ENCODE peak calls at places on chromosomes 13 and 19, in nine cellular contexts. M is adrenal gland, W is left ventricle myocardium inferior, S is tibial artery, F is sigmoid colon, D is thoracic aorta, O is body of pancreas, B is upper lobe of right lung, J is Peyer's patch. I is an unnamed sample. For H3K4me1, the result is how much of the 10 kb centered on the place peaks cover.

GRCh38 chr13:44899967-44900366 is 89.3 kb downstream of the NUFIP1 start:
- DNase-seq in F (no peak), M (no peak), O (no peak), D (no peak), B (no peak), J (no peak), W (no peak), S (no peak), I (no peak)

GRCh38 chr19:52941941-52942370 is 18.7 kb upstream of the ZNF888 start:
- DNase-seq in F (peak), M (peak), O (peak), S (peak), B (peak), D (no peak), J (peak), W (peak), I (no peak)

GRCh38 chr13:101209206-101209893 is 207.0 kb downstream of the NALCN start:
- DNase-seq in D (no peak), B (no peak), S (no peak), F (no peak), J (no peak), W (no peak), O (no peak), M (no peak), I (no peak)

GRCh38 chr19:29586401-29586800 is 19.7 kb upstream of the POP4 start:
- DNase-seq in J (no peak), M (no peak), O (no peak), S (no peak), B (no peak), W (no peak), D (no peak), F (no peak), I (no peak)

GRCh38 chr13:106570354-106570822 is 2.5 kb upstream of the ARGLU1 start:
- DNase-seq in W (peak), F (peak), B (peak), D (peak), S (peak), M (peak), J (peak), O (peak), I (no peak)

GRCh38 chr19:34237939-34238338 is 16.4 kb upstream of the GARRE1 start:
- DNase-seq in S (no peak), J (no peak), B (no peak), F (no peak), W (no peak), M (no peak), O (no peak), D (no peak), I (no peak)

GRCh38 chr13:47672982-47673670 is 327.9 kb downstream of the SUCLA2 start:
- DNase-seq in J (no peak), S (no peak), M (no peak), D (no peak), O (no peak), F (no peak), B (no peak), W (no peak), I (no peak)

GRCh38 chr19:31274266-31274963 is 74.8 kb downstream of the TSHZ3 start:
- DNase-seq in W (no peak), M (no peak), D (no peak), S (no peak), F (peak), J (peak), B (peak), O (no peak), I (no peak)

GRCh38 chr19:9498183-9498902 is at the start of gene ZNF560:
- DNase-seq in F (no peak), S (no peak), W (no peak), M (no peak), O (no peak), B (no peak), J (no peak), D (no peak), I (peak)

GRCh38 chr13:95156208-95156607 is 145.0 kb downstream of the ABCC4 start:
- DNase-seq in F (no peak), S (no peak), W (no peak), D (no peak), M (no peak), O (no peak), B (no peak), J (no peak), I (no peak)

DNA sequence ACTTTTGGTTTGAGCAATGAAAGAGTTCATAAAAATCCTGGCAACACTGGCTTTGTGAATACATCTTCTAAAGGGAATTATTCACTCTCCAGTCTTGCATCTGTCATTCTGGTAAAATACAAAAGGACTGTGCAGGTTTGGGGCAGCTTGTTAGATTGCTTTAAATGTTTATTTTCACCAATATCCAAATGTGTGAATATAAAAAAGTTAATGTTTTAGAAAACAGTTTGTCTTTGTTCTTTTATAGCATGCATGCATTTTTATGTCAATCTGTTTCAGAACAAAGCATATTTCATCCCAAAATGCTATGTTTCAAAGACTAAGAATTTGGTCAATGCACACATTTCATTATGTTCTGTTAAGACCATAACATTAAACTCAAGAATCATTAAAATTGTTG is 1145.4 kb downstream of the OLFM4 start:
- DNase-seq in M (no peak), J (no peak), B (no peak), F (no peak), S (no peak), D (no peak), W (no peak), O (no peak), I (no peak)
- H3K4me1 ChIP-seq in M (under half), J (under half), B (under half), F (under half), S (under half), D (under half), W (under half), O (under half), I (under half)

DNA sequence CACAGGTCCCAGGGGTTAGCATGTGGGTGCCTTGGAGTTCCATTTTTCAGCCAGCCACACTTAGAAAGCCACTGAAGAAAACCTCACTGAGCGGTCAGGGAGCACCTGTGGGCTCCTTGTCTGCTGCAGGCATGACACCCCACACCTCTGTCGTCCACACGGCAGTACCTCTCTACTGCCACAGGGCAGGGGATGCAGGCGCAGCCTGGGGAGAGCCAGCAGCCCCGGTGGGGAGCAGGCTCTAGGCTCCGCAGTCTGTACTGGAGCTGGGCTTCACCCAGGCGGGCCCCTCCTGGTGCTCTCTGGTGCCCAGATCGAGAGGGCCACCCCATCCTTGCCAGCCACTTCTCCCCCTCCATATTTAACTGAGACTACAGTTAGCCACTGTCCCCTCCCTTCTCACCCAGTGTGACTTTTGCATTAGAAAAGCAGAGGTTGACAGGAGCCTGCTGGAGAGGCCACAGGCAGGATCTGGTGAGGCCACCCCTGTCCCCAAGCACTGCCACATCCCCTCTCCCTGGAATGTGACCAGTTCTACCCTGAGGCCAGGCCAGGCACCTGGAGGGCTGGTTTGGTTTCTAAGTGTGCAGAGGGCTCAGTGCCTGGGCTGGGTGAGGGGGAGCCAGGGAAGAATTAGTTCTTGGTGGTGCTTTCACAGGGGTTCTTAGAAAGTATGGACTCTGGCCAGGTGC is 104.4 kb downstream of the KDM4B start:
- DNase-seq in S (no peak), M (no peak), B (no peak), O (no peak), W (no peak), D (no peak), F (no peak), J (no peak), I (no peak)
- H3K4me1 ChIP-seq in S (under half), M (under half), B (under half), O (under half), W (under half), D (under half), F (under half), J (under half), I (under half)

GRCh38 chr13:110624766-110625756 is 9.7 kb downstream of the NAXD start:
- DNase-seq in F (no peak), M (no peak), S (no peak), B (no peak), J (no peak), O (no peak), W (no peak), D (no peak), I (no peak)

GRCh38 chr13:110625771-110626321 is 10.5 kb downstream of the NAXD start:
- DNase-seq in M (no peak), D (no peak), B (no peak), O (no peak), S (no peak), F (no peak), J (peak), W (no peak), I (no peak)

GRCh38 chr13:110627351-110627750 is 12.0 kb downstream of the NAXD start:
- DNase-seq in M (no peak), S (no peak), B (no peak), F (no peak), W (no peak), O (no peak), D (no peak), J (no peak), I (no peak)

GRCh38 chr13:110627761-110628476 is 12.6 kb downstream of the NAXD start:
- DNase-seq in W (no peak), S (no peak), F (no peak), M (no peak), B (no peak), J (no peak), O (no peak), D (no peak), I (no peak)

GRCh38 chr13:110626510-110626909 is 11.2 kb downstream of the NAXD start:
- DNase-seq in O (no peak), B (no peak), F (no peak), M (no peak), J (no peak), S (no peak), D (no peak), W (no peak), I (no peak)
- H3K4me1 ChIP-seq in O (under half), B (under half), F (half or more), M (under half), J (under half), S (under half), D (under half), W (half or more), I (under half)

GRCh38 chr13:113836917-113837553 is 26.8 kb downstream of the GAS6 start:
- DNase-seq in O (peak), J (peak), D (no peak), W (peak), F (peak), S (peak), B (no peak), M (peak), I (peak)
- H3K4me1 ChIP-seq in O (under half), J (under half), D (under half), W (under half), F (under half), S (under half), B (under half), M (under half), I (under half)